ENCODE peak calls at places on chromosomes 7 and 10, in seven cellular contexts. K is CD8-positive, alpha-beta T cell; J is dermis microvascular lymphatic vessel endothelial cell; A is EH; M is AG04449; U is T-cell; Y is CD4-positive, alpha-beta memory T cell. S is an unnamed sample.

GRCh38 chr10:21810582-21811244 is 192.8 kb downstream of the DNAJC1 start:
- DNase-seq in M (no peak), U (no peak), Y (no peak), J (no peak), A (no peak), K (no peak), S (no peak)

GRCh38 chr10:69056129-69056528 is 31.8 kb upstream of the SRGN start:
- DNase-seq in U (no peak), K (no peak), M (no peak), A (peak; percentile 43), Y (no peak), J (no peak), S (peak; percentile 6)

GRCh38 chr10:132837905-132838304 is 52.0 kb upstream of the NKX6-2 start:
- DNase-seq in U (no peak), Y (no peak), M (no peak), A (no peak), J (no peak), K (no peak), S (no peak)

GRCh38 chr10:103466734-103467133 is 8.0 kb upstream of the CALHM1 start:
- DNase-seq in J (no peak), K (no peak), M (no peak), Y (no peak), A (peak; percentile 51), U (no peak), S (no peak)

GRCh38 chr10:129410688-129411087 is 56.4 kb upstream of the MGMT start:
- DNase-seq in Y (no peak), K (no peak), A (no peak), J (peak; percentile 12), U (no peak), M (no peak), S (no peak)

GRCh38 chr7:157853076-157853788 is 516.4 kb downstream of the DNAJB6 start:
- DNase-seq in K (no peak), Y (no peak), U (no peak), J (no peak), M (no peak), A (no peak), S (no peak)

GRCh38 chr10:29886299-29886698 is 173.1 kb downstream of the JCAD start:
- DNase-seq in M (no peak), Y (no peak), K (no peak), J (no peak), U (no peak), A (no peak), S (no peak)

GRCh38 chr10:100792544-100792943 is 47.2 kb downstream of the PAX2 start:
- DNase-seq in Y (no peak), M (no peak), K (no peak), U (no peak), J (no peak), A (no peak), S (no peak)

GRCh38 chr10:62166331-62167154 is 102.1 kb downstream of the RTKN2 start:
- DNase-seq in Y (no peak), J (no peak), K (no peak), A (peak; percentile 91), U (no peak), M (peak; percentile 64), S (no peak)

GRCh38 chr7:11182736-11183135 is 209.1 kb downstream of the PHF14 start:
- DNase-seq in M (peak; percentile 28), U (no peak), Y (no peak), A (peak; percentile 51), J (no peak), K (no peak), S (no peak)

GRCh38 chr7:99072126-99072525 is 71.8 kb downstream of the SMURF1 start:
- DNase-seq in J (no peak), M (no peak), U (no peak), Y (no peak), K (no peak), A (no peak), S (no peak)